ENCODE peak calls at places on chromosomes 6 and 20, in six cellular contexts. G is heart right ventricle, E is astrocyte, O is heart left ventricle, D is PC-9, R is A549. M is an unnamed sample. For H3K9me3, the result is how much of the 10 kb centered on the place peaks cover.

GRCh38 chr6:99606670-99607415 is at the start of gene PRDM13:
- DNase-seq in G (no peak), E (no peak), O (no peak), D (no peak), R (no peak), M (no peak)

GRCh38 chr6:43873806-43874714 is 104.0 kb downstream of the VEGFA start:
- DNase-seq in G (no peak), E (no peak), O (no peak), D (peak), R (no peak), M (no peak)

GRCh38 chr6:50927816-50928215 is 109.1 kb downstream of the TFAP2B start:
- DNase-seq in G (no peak), E (peak), O (no peak), D (no peak), R (no peak), M (no peak)

GRCh38 chr6:160272707-160273106 is 14.1 kb upstream of the SLC22A2 start:
- DNase-seq in G (no peak), E (no peak), O (no peak), D (no peak), R (no peak), M (no peak)

GRCh38 chr6:157442296-157442695 is 61.3 kb downstream of the ZDHHC14 start:
- DNase-seq in G (no peak), E (peak), O (no peak), D (no peak), R (no peak), M (no peak)

GRCh38 chr6:33788694-33789549 is at the start of gene LEMD2:
- DNase-seq in G (peak), E (peak), O (peak), D (peak), R (peak), M (peak)

GRCh38 chr20:12847862-12848261 is 160.9 kb upstream of the SPTLC3 start:
- DNase-seq in G (no peak), E (no peak), O (no peak), D (no peak), R (no peak), M (no peak)

GRCh38 chr6:6466967-6467761 is 121.4 kb upstream of the LY86 start:
- DNase-seq in G (no peak), E (no peak), O (no peak), D (no peak), R (no peak), M (no peak)

GRCh38 chr6:41182069-41183034 is 18.6 kb downstream of the TREML2 start:
- DNase-seq in G (no peak), E (peak), O (no peak), D (peak), R (peak), M (no peak)

GRCh38 chr6:11358904-11359840 is 126.7 kb upstream of the NEDD9 start:
- DNase-seq in G (no peak), E (no peak), O (no peak), D (no peak), R (no peak), M (no peak)

GRCh38 chr20:45432294-45432693 is 16.4 kb downstream of the PIGT start:
- DNase-seq in G (no peak), E (no peak), O (no peak), D (no peak), R (no peak), M (no peak)

GRCh38 chr6:150617062-150617461 is 17.4 kb downstream of the PLEKHG1 start:
- DNase-seq in G (no peak), E (no peak), O (no peak), D (no peak), R (no peak), M (no peak)

GRCh38 chr20:23235173-23236027 is 115.2 kb upstream of the NXT1 start:
- DNase-seq in G (peak), E (peak), O (peak), D (peak), R (peak), M (no peak)

GRCh38 chr6:145567853-145568252 is 167.5 kb downstream of the EPM2A start:
- DNase-seq in G (no peak), E (no peak), O (no peak), D (no peak), R (no peak), M (no peak)

GRCh38 chr6:18053071-18053475 is 65.6 kb upstream of the KIF13A start:
- DNase-seq in G (no peak), E (no peak), O (no peak), D (peak), R (no peak), M (no peak)

GRCh38 chr6:35161265-35161664 is 20.1 kb upstream of the TCP11 start:
- DNase-seq in G (no peak), E (no peak), O (no peak), D (no peak), R (no peak), M (no peak)

GRCh38 chr20:59753836-59754235 is 149.5 kb downstream of the PHACTR3 start:
- DNase-seq in G (no peak), E (no peak), O (no peak), D (no peak), R (no peak), M (no peak)

GRCh38 chr6:17269840-17270239 is 11.3 kb upstream of the RBM24 start:
- DNase-seq in G (no peak), E (peak), O (no peak), D (no peak), R (no peak), M (no peak)

GRCh38 chr6:1502041-1502440 is 107.7 kb upstream of the FOXC1 start:
- DNase-seq in G (no peak), E (no peak), O (no peak), D (no peak), R (no peak), M (no peak)

GRCh38 chr20:10550204-10551118 is 115.4 kb downstream of the SLX4IP start:
- DNase-seq in G (no peak), E (no peak), O (no peak), D (no peak), R (no peak), M (no peak)

GRCh38 chr6:53825514-53826321 is 30.9 kb downstream of the LRRC1 start:
- DNase-seq in G (no peak), E (no peak), O (no peak), D (no peak), R (no peak), M (no peak)

GRCh38 chr6:40183902-40184301 is 249.6 kb upstream of the MOCS1 start:
- DNase-seq in G (no peak), E (no peak), O (no peak), D (no peak), R (no peak), M (no peak)

GRCh38 chr6:100664274-100665040 is 199.7 kb upstream of the SIM1 start:
- DNase-seq in G (no peak), E (peak), O (no peak), D (no peak), R (no peak), M (peak)

GRCh38 chr6:158408552-158409130 is 96.4 kb downstream of the TULP4 start:
- DNase-seq in G (peak), E (peak), O (peak), D (no peak), R (no peak), M (peak)

GRCh38 chr20:38645318-38645717 is 43.7 kb downstream of the ARHGAP40 start:
- DNase-seq in G (no peak), E (no peak), O (no peak), D (no peak), R (no peak), M (no peak)

GRCh38 chr6:109978174-109979032 is at the start of gene GPR6:
- DNase-seq in G (peak), E (peak), O (peak), D (peak), R (peak), M (peak)

GRCh38 chr6:110622912-110623578 is 146.6 kb upstream of the SLC22A16 start:
- DNase-seq in G (no peak), E (no peak), O (no peak), D (no peak), R (no peak), M (no peak)

GRCh38 chr20:17852323-17852722 is 116.3 kb downstream of the SNX5 start:
- DNase-seq in G (no peak), E (no peak), O (no peak), D (no peak), R (no peak), M (no peak)

GRCh38 chr20:57601211-57601570 is 19.0 kb downstream of the ZBP1 start:
- DNase-seq in G (no peak), E (no peak), O (no peak), D (no peak), R (no peak), M (no peak)

GRCh38 chr6:14549871-14550270 is 432.3 kb downstream of the CD83 start:
- DNase-seq in G (no peak), E (no peak), O (no peak), D (no peak), R (no peak), M (no peak)

GRCh38 chr6:2990179-2990931 is 9.3 kb upstream of the NQO2 start:
- DNase-seq in G (peak), E (peak), O (no peak), D (no peak), R (no peak), M (no peak)

GRCh38 chr6:141483561-141484061 is 649.1 kb upstream of the GJE1 start:
- DNase-seq in G (peak), E (peak), O (peak), D (no peak), R (peak), M (no peak)

GRCh38 chr6:151493495-151494234 is at the start of gene CCDC170:
- DNase-seq in G (peak), E (peak), O (peak), D (peak), R (peak), M (no peak)

DNA sequence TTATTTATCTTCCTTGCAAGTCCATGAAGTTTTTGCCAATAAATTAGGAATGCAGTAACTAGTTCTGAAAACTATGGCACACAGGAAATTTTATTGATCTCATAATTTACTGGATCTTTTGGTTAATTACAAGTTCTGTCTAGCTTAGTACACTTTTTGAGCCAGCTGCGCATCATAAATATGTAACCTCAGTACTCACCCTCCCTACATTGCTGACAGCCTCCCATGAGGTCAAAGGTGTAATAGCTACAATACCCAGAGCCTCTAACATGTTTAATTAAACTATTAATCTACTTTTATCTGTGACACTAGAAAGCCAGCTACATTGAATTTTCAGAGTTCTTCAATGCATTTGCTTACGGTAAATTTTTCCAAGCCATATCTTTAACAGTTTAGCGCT is 898.1 kb downstream of the KIF16B start:
- DNase-seq in G (no peak), E (no peak), O (no peak), D (no peak), R (no peak), M (no peak)
- H3K9me3 ChIP-seq in G (under half), E (under half), O (under half), D (under half), R (under half), M (under half)

GRCh38 chr20:36756482-36756881 is 10.6 kb upstream of the NDRG3 start:
- DNase-seq in G (no peak), E (no peak), O (no peak), D (no peak), R (no peak), M (no peak)
- H3K4me3 ChIP-seq in G (no peak), E (no peak), O (no peak), D (no peak), R (no peak), M (no peak)

DNA sequence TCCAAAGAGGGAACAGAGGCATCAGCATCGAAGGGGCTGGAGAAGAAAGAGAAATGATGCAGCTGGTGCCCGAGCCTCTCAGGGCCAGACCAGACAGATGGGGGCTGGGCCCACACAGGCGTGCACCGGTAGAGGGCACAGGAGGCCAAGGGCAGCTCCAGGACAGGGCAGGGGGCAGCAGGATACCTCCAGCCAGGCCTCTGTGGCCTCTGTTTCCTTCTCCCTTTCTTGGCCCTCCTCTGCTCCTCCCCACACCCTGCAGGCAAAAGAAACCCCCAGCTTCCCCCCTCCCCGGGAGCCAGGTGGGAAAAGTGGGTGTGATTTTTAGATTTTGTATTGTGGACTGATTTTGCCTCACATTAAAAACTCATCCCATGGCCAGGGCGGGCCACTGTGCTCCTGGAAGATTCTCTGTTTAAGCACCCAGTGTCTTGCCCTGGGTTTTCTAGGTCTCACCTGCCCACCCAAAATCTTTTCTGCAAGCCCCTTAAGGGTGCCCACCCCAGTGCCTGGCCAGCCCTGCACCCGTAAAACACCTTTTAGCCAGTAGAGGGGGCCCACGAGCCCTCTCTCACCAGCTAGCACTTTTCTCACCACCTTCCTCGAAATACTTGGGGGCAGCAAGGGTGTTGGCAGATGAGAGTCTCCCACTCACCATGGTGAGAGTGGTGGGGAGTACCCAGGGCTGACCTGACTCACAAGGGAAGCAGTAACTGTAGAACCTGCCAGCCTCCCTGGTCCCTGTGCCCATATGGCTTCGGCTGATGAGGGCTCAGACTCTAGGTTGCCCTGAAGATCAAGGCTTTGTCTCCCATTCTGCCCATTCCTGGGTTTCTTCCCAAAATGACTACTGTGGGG is 35.7 kb upstream of the ID1 start:
- DNase-seq in G (peak), E (peak), O (peak), D (peak), R (no peak), M (peak)
- H3K27ac ChIP-seq in G (peak), E (peak), O (peak), D (peak), R (peak), M (peak)

GRCh38 chr6:356828-357251 is 34.7 kb upstream of the IRF4 start:
- DNase-seq in G (no peak), E (no peak), O (peak), D (no peak), R (no peak), M (peak)
- H3K9me3 ChIP-seq in G (under half), E (under half), O (under half), D (under half), R (under half), M (under half)

GRCh38 chr20:63664861-63665594 is 6.9 kb downstream of the RTEL1 start:
- DNase-seq in G (no peak), E (no peak), O (no peak), D (no peak), R (no peak), M (no peak)
- H3K4me3 ChIP-seq in G (no peak), E (no peak), O (no peak), D (no peak), R (no peak), M (no peak)

DNA sequence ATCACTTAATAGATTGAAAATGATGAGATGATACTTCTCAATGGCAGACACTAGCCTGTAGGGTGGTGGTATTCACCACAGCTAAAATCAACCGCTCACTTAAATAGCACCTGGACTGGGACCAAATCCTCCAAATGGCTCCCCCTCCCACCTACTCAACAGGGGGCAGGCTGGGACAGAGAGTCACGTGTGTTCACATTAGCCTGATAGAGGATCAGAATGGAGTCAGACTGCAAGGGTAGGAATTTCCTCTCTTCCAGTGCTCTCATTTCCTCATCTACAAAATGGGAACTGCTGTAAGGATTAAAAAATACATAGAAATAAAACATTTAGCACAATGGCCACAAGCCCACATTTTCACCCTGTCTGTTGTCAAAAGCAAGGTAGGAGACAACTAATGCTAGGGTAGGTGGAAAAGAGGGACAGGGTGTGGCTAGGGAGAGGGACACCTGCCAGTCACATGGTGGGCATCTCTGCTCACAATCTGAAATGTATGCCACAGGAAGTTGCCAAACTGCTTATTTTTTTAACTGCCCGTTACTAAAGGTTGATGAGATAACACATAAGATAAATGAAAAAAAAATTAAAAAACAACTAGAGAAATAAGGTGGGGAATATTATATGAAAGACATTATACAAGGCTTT is 55.3 kb downstream of the BACH2 start:
- DNase-seq in G (peak), E (no peak), O (no peak), D (no peak), R (no peak), M (no peak)
- H3K27ac ChIP-seq in G (no peak), E (no peak), O (no peak), D (no peak), R (no peak), M (no peak)

DNA sequence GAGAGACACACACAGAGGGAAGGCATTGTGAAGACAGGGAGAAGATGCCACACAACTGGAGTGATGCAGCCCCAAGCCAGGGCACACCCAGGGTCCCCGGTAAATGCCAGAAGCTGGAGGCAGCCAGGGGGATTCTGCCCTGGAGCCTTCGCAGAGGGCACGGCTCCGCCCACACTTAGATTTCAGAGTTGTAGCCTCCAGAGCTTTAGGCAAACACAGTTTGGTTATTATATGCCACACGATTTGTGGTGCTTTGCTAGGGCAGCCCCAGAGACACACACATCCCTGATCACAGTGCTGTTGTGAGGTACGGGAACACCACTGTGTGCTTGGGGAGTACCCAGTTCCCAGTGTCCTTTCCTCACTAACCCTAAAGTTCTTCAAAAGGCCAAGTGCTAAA is 280.6 kb downstream of the SMOC2 start:
- DNase-seq in G (no peak), E (no peak), O (no peak), D (no peak), R (no peak), M (no peak)
- H3K9me3 ChIP-seq in G (under half), E (under half), O (under half), D (under half), R (under half), M (under half)

GRCh38 chr20:49397525-49397924 is 84.9 kb downstream of the KCNB1 start:
- DNase-seq in G (no peak), E (no peak), O (peak), D (peak), R (peak), M (no peak)
- H3K4me3 ChIP-seq in G (no peak), E (no peak), O (no peak), D (no peak), R (no peak), M (no peak)